ENCODE peak calls at places on chromosomes 1 and 21, in six cellular contexts. One of them, this sample, is unnamed.

GRCh38 chr21:31316488-31317169 is 27.4 kb downstream of the TIAM1 start:
- DNase-seq in mesendoderm: peak
- DNase-seq in stimulated activated CD8-positive, alpha-beta memory T cell treated with anti-CD3 and anti-CD28 coated beads, Interleukin-4, amount 100 ng/mL, for 1 hour: no peak
- DNase-seq in HEK293T: no peak
- DNase-seq in stimulated activated CD4-positive, alpha-beta T cell treated with anti-CD3 and anti-CD28 coated beads, Interleukin-12 subunit alpha, Interleukin-12 subunit beta, amount 100 ng/mL, for 48 hours: no peak
- DNase-seq in NCI-H1436: no peak
- DNase-seq in this sample: no peak

GRCh38 chr1:233253231-233254038 is 42.1 kb downstream of the PCNX2 start:
- DNase-seq in mesendoderm: no peak
- DNase-seq in stimulated activated CD8-positive, alpha-beta memory T cell treated with anti-CD3 and anti-CD28 coated beads, Interleukin-4, amount 100 ng/mL, for 1 hour: no peak
- DNase-seq in HEK293T: no peak
- DNase-seq in stimulated activated CD4-positive, alpha-beta T cell treated with anti-CD3 and anti-CD28 coated beads, Interleukin-12 subunit alpha, Interleukin-12 subunit beta, amount 100 ng/mL, for 48 hours: no peak
- DNase-seq in NCI-H1436: no peak
- DNase-seq in this sample: peak

GRCh38 chr1:170290971-170291370 is 145.2 kb downstream of the NTMT2 start:
- DNase-seq in mesendoderm: no peak
- DNase-seq in stimulated activated CD8-positive, alpha-beta memory T cell treated with anti-CD3 and anti-CD28 coated beads, Interleukin-4, amount 100 ng/mL, for 1 hour: no peak
- DNase-seq in HEK293T: no peak
- DNase-seq in stimulated activated CD4-positive, alpha-beta T cell treated with anti-CD3 and anti-CD28 coated beads, Interleukin-12 subunit alpha, Interleukin-12 subunit beta, amount 100 ng/mL, for 48 hours: no peak
- DNase-seq in NCI-H1436: no peak
- DNase-seq in this sample: no peak

GRCh38 chr1:86151427-86151826 is 5.1 kb downstream of the COL24A1 start:
- DNase-seq in mesendoderm: no peak
- DNase-seq in stimulated activated CD8-positive, alpha-beta memory T cell treated with anti-CD3 and anti-CD28 coated beads, Interleukin-4, amount 100 ng/mL, for 1 hour: no peak
- DNase-seq in HEK293T: no peak
- DNase-seq in stimulated activated CD4-positive, alpha-beta T cell treated with anti-CD3 and anti-CD28 coated beads, Interleukin-12 subunit alpha, Interleukin-12 subunit beta, amount 100 ng/mL, for 48 hours: no peak
- DNase-seq in NCI-H1436: no peak
- DNase-seq in this sample: no peak

GRCh38 chr1:159986531-159986930 is 32.5 kb upstream of the SLAMF9 start:
- DNase-seq in mesendoderm: no peak
- DNase-seq in stimulated activated CD8-positive, alpha-beta memory T cell treated with anti-CD3 and anti-CD28 coated beads, Interleukin-4, amount 100 ng/mL, for 1 hour: no peak
- DNase-seq in HEK293T: no peak
- DNase-seq in stimulated activated CD4-positive, alpha-beta T cell treated with anti-CD3 and anti-CD28 coated beads, Interleukin-12 subunit alpha, Interleukin-12 subunit beta, amount 100 ng/mL, for 48 hours: no peak
- DNase-seq in NCI-H1436: no peak
- DNase-seq in this sample: no peak

GRCh38 chr1:161910516-161911077 is 113.1 kb downstream of the OLFML2B start:
- DNase-seq in mesendoderm: no peak
- DNase-seq in stimulated activated CD8-positive, alpha-beta memory T cell treated with anti-CD3 and anti-CD28 coated beads, Interleukin-4, amount 100 ng/mL, for 1 hour: no peak
- DNase-seq in HEK293T: no peak
- DNase-seq in stimulated activated CD4-positive, alpha-beta T cell treated with anti-CD3 and anti-CD28 coated beads, Interleukin-12 subunit alpha, Interleukin-12 subunit beta, amount 100 ng/mL, for 48 hours: no peak
- DNase-seq in NCI-H1436: no peak
- DNase-seq in this sample: no peak

GRCh38 chr1:1968767-1969504 is 34.6 kb downstream of the CFAP74 start:
- DNase-seq in mesendoderm: no peak
- DNase-seq in stimulated activated CD8-positive, alpha-beta memory T cell treated with anti-CD3 and anti-CD28 coated beads, Interleukin-4, amount 100 ng/mL, for 1 hour: no peak
- DNase-seq in HEK293T: no peak
- DNase-seq in stimulated activated CD4-positive, alpha-beta T cell treated with anti-CD3 and anti-CD28 coated beads, Interleukin-12 subunit alpha, Interleukin-12 subunit beta, amount 100 ng/mL, for 48 hours: no peak
- DNase-seq in NCI-H1436: no peak
- DNase-seq in this sample: no peak

GRCh38 chr1:189880135-189880534 is 597.5 kb downstream of the BRINP3 start:
- DNase-seq in mesendoderm: no peak
- DNase-seq in stimulated activated CD8-positive, alpha-beta memory T cell treated with anti-CD3 and anti-CD28 coated beads, Interleukin-4, amount 100 ng/mL, for 1 hour: no peak
- DNase-seq in HEK293T: no peak
- DNase-seq in stimulated activated CD4-positive, alpha-beta T cell treated with anti-CD3 and anti-CD28 coated beads, Interleukin-12 subunit alpha, Interleukin-12 subunit beta, amount 100 ng/mL, for 48 hours: no peak
- DNase-seq in NCI-H1436: no peak
- DNase-seq in this sample: no peak

GRCh38 chr1:158019177-158019868 is 25.9 kb downstream of the KIRREL1 start:
- DNase-seq in mesendoderm: peak
- DNase-seq in stimulated activated CD8-positive, alpha-beta memory T cell treated with anti-CD3 and anti-CD28 coated beads, Interleukin-4, amount 100 ng/mL, for 1 hour: no peak
- DNase-seq in HEK293T: peak
- DNase-seq in stimulated activated CD4-positive, alpha-beta T cell treated with anti-CD3 and anti-CD28 coated beads, Interleukin-12 subunit alpha, Interleukin-12 subunit beta, amount 100 ng/mL, for 48 hours: no peak
- DNase-seq in NCI-H1436: no peak
- DNase-seq in this sample: peak

GRCh38 chr1:65820983-65821382 is 28.3 kb downstream of the PDE4B start:
- DNase-seq in mesendoderm: peak
- DNase-seq in stimulated activated CD8-positive, alpha-beta memory T cell treated with anti-CD3 and anti-CD28 coated beads, Interleukin-4, amount 100 ng/mL, for 1 hour: no peak
- DNase-seq in HEK293T: no peak
- DNase-seq in stimulated activated CD4-positive, alpha-beta T cell treated with anti-CD3 and anti-CD28 coated beads, Interleukin-12 subunit alpha, Interleukin-12 subunit beta, amount 100 ng/mL, for 48 hours: no peak
- DNase-seq in NCI-H1436: no peak
- DNase-seq in this sample: no peak

GRCh38 chr1:113282897-113283285 is 107.4 kb upstream of the MAGI3 start:
- DNase-seq in mesendoderm: no peak
- DNase-seq in stimulated activated CD8-positive, alpha-beta memory T cell treated with anti-CD3 and anti-CD28 coated beads, Interleukin-4, amount 100 ng/mL, for 1 hour: no peak
- DNase-seq in HEK293T: no peak
- DNase-seq in stimulated activated CD4-positive, alpha-beta T cell treated with anti-CD3 and anti-CD28 coated beads, Interleukin-12 subunit alpha, Interleukin-12 subunit beta, amount 100 ng/mL, for 48 hours: no peak
- DNase-seq in NCI-H1436: no peak
- DNase-seq in this sample: no peak

GRCh38 chr1:207890136-207890738 is 20.7 kb downstream of the CD34 start:
- DNase-seq in mesendoderm: no peak
- DNase-seq in stimulated activated CD8-positive, alpha-beta memory T cell treated with anti-CD3 and anti-CD28 coated beads, Interleukin-4, amount 100 ng/mL, for 1 hour: no peak
- DNase-seq in HEK293T: no peak
- DNase-seq in stimulated activated CD4-positive, alpha-beta T cell treated with anti-CD3 and anti-CD28 coated beads, Interleukin-12 subunit alpha, Interleukin-12 subunit beta, amount 100 ng/mL, for 48 hours: no peak
- DNase-seq in NCI-H1436: no peak
- DNase-seq in this sample: no peak

GRCh38 chr1:15029036-15029435 is 124.5 kb upstream of the TMEM51 start:
- DNase-seq in mesendoderm: no peak
- DNase-seq in stimulated activated CD8-positive, alpha-beta memory T cell treated with anti-CD3 and anti-CD28 coated beads, Interleukin-4, amount 100 ng/mL, for 1 hour: no peak
- DNase-seq in HEK293T: no peak
- DNase-seq in stimulated activated CD4-positive, alpha-beta T cell treated with anti-CD3 and anti-CD28 coated beads, Interleukin-12 subunit alpha, Interleukin-12 subunit beta, amount 100 ng/mL, for 48 hours: no peak
- DNase-seq in NCI-H1436: no peak
- DNase-seq in this sample: no peak

GRCh38 chr1:246947255-246947654 is 15.5 kb upstream of the AHCTF1 start:
- DNase-seq in mesendoderm: no peak
- DNase-seq in stimulated activated CD8-positive, alpha-beta memory T cell treated with anti-CD3 and anti-CD28 coated beads, Interleukin-4, amount 100 ng/mL, for 1 hour: no peak
- DNase-seq in HEK293T: no peak
- DNase-seq in stimulated activated CD4-positive, alpha-beta T cell treated with anti-CD3 and anti-CD28 coated beads, Interleukin-12 subunit alpha, Interleukin-12 subunit beta, amount 100 ng/mL, for 48 hours: no peak
- DNase-seq in NCI-H1436: no peak
- DNase-seq in this sample: peak

GRCh38 chr1:226643167-226643566 is 94.6 kb downstream of the STUM start:
- DNase-seq in mesendoderm: peak
- DNase-seq in stimulated activated CD8-positive, alpha-beta memory T cell treated with anti-CD3 and anti-CD28 coated beads, Interleukin-4, amount 100 ng/mL, for 1 hour: no peak
- DNase-seq in HEK293T: no peak
- DNase-seq in stimulated activated CD4-positive, alpha-beta T cell treated with anti-CD3 and anti-CD28 coated beads, Interleukin-12 subunit alpha, Interleukin-12 subunit beta, amount 100 ng/mL, for 48 hours: no peak
- DNase-seq in NCI-H1436: no peak
- DNase-seq in this sample: no peak

GRCh38 chr1:228346731-228347130 is 59.9 kb downstream of the TRIM11 start:
- DNase-seq in mesendoderm: no peak
- DNase-seq in stimulated activated CD8-positive, alpha-beta memory T cell treated with anti-CD3 and anti-CD28 coated beads, Interleukin-4, amount 100 ng/mL, for 1 hour: no peak
- DNase-seq in HEK293T: no peak
- DNase-seq in stimulated activated CD4-positive, alpha-beta T cell treated with anti-CD3 and anti-CD28 coated beads, Interleukin-12 subunit alpha, Interleukin-12 subunit beta, amount 100 ng/mL, for 48 hours: no peak
- DNase-seq in NCI-H1436: no peak
- DNase-seq in this sample: no peak

GRCh38 chr1:195218428-195219212 is 1389.6 kb downstream of the KCNT2 start:
- DNase-seq in mesendoderm: no peak
- DNase-seq in stimulated activated CD8-positive, alpha-beta memory T cell treated with anti-CD3 and anti-CD28 coated beads, Interleukin-4, amount 100 ng/mL, for 1 hour: no peak
- DNase-seq in HEK293T: no peak
- DNase-seq in stimulated activated CD4-positive, alpha-beta T cell treated with anti-CD3 and anti-CD28 coated beads, Interleukin-12 subunit alpha, Interleukin-12 subunit beta, amount 100 ng/mL, for 48 hours: no peak
- DNase-seq in NCI-H1436: no peak
- DNase-seq in this sample: no peak

GRCh38 chr1:87355894-87356293 is 27.2 kb downstream of the LMO4 start:
- DNase-seq in mesendoderm: no peak
- DNase-seq in stimulated activated CD8-positive, alpha-beta memory T cell treated with anti-CD3 and anti-CD28 coated beads, Interleukin-4, amount 100 ng/mL, for 1 hour: no peak
- DNase-seq in HEK293T: no peak
- DNase-seq in stimulated activated CD4-positive, alpha-beta T cell treated with anti-CD3 and anti-CD28 coated beads, Interleukin-12 subunit alpha, Interleukin-12 subunit beta, amount 100 ng/mL, for 48 hours: no peak
- DNase-seq in NCI-H1436: no peak
- DNase-seq in this sample: no peak

GRCh38 chr21:44767834-44768831 is 33.5 kb downstream of the UBE2G2 start:
- DNase-seq in mesendoderm: peak
- DNase-seq in stimulated activated CD8-positive, alpha-beta memory T cell treated with anti-CD3 and anti-CD28 coated beads, Interleukin-4, amount 100 ng/mL, for 1 hour: no peak
- DNase-seq in HEK293T: no peak
- DNase-seq in stimulated activated CD4-positive, alpha-beta T cell treated with anti-CD3 and anti-CD28 coated beads, Interleukin-12 subunit alpha, Interleukin-12 subunit beta, amount 100 ng/mL, for 48 hours: no peak
- DNase-seq in NCI-H1436: no peak
- DNase-seq in this sample: no peak

GRCh38 chr1:85366391-85366790 is 90.0 kb upstream of the BCL10 start:
- DNase-seq in mesendoderm: no peak
- DNase-seq in stimulated activated CD8-positive, alpha-beta memory T cell treated with anti-CD3 and anti-CD28 coated beads, Interleukin-4, amount 100 ng/mL, for 1 hour: no peak
- DNase-seq in HEK293T: no peak
- DNase-seq in stimulated activated CD4-positive, alpha-beta T cell treated with anti-CD3 and anti-CD28 coated beads, Interleukin-12 subunit alpha, Interleukin-12 subunit beta, amount 100 ng/mL, for 48 hours: no peak
- DNase-seq in NCI-H1436: no peak
- DNase-seq in this sample: no peak

GRCh38 chr1:215860833-215861232 is 293.7 kb downstream of the KCTD3 start:
- DNase-seq in mesendoderm: no peak
- DNase-seq in stimulated activated CD8-positive, alpha-beta memory T cell treated with anti-CD3 and anti-CD28 coated beads, Interleukin-4, amount 100 ng/mL, for 1 hour: no peak
- DNase-seq in HEK293T: no peak
- DNase-seq in stimulated activated CD4-positive, alpha-beta T cell treated with anti-CD3 and anti-CD28 coated beads, Interleukin-12 subunit alpha, Interleukin-12 subunit beta, amount 100 ng/mL, for 48 hours: no peak
- DNase-seq in NCI-H1436: no peak
- DNase-seq in this sample: no peak